ENCODE peak calls at places on chromosome 3, in five cellular contexts. M is KG1, P is KBM-7, I is AG09309, R is SJCRH30. T is an unnamed sample.

GRCh38 chr3:186381424-186382216 is 19.6 kb upstream of the DGKG start:
- DNase-seq in M (no peak), P (no peak), I (no peak), R (peak), T (no peak)

GRCh38 chr3:129621626-129622417 is 15.3 kb upstream of the PLXND1 start:
- DNase-seq in M (no peak), P (no peak), I (no peak), R (no peak), T (no peak)

GRCh38 chr3:24493951-24494615 is 567 bp downstream of the THRB start:
- DNase-seq in M (no peak), P (no peak), I (no peak), R (no peak), T (peak)

GRCh38 chr3:155646554-155647189 is 98.2 kb downstream of the PLCH1 start:
- DNase-seq in M (no peak), P (peak), I (no peak), R (no peak), T (no peak)

GRCh38 chr3:69009559-69010410 is 3.7 kb downstream of the EOGT start:
- DNase-seq in M (no peak), P (no peak), I (peak), R (no peak), T (no peak)

GRCh38 chr3:37474936-37475335 is 300.6 kb upstream of the LRRFIP2 start:
- DNase-seq in M (no peak), P (no peak), I (no peak), R (peak), T (no peak)

GRCh38 chr3:171776411-171776810 is 33.9 kb downstream of the PLD1 start:
- DNase-seq in M (no peak), P (no peak), I (no peak), R (peak), T (no peak)

GRCh38 chr3:112730210-112730609 is 89.3 kb upstream of the CCDC80 start:
- DNase-seq in M (no peak), P (no peak), I (no peak), R (no peak), T (no peak)

GRCh38 chr3:33299395-33300081 is 22.3 kb downstream of the FBXL2 start:
- DNase-seq in M (no peak), P (no peak), I (peak), R (peak), T (no peak)

GRCh38 chr3:160577551-160578195 is 12.3 kb upstream of the KPNA4 start:
- DNase-seq in M (no peak), P (no peak), I (peak), R (no peak), T (no peak)

GRCh38 chr3:105807701-105808100 is 61.1 kb downstream of the CBLB start:
- DNase-seq in M (no peak), P (no peak), I (no peak), R (no peak), T (no peak)

GRCh38 chr3:67558429-67558828 is 96.0 kb downstream of the SUCLG2 start:
- DNase-seq in M (no peak), P (no peak), I (peak), R (no peak), T (no peak)

GRCh38 chr3:64188810-64189560 is 36.3 kb downstream of the PRICKLE2 start:
- DNase-seq in M (no peak), P (no peak), I (no peak), R (peak), T (no peak)

GRCh38 chr3:12484983-12485327 is 675 bp downstream of the TSEN2 start:
- DNase-seq in M (no peak), P (no peak), I (no peak), R (no peak), T (no peak)

T was measured in upper lobe of left lung.